ENCODE peak calls at places on chromosome X, in nine cellular contexts. B is NCI-H146; L is NCI-H510A treated with DMSO at 0.1 percent for 48 hours; T is CD4-positive, CD25-positive, alpha-beta regulatory T cell; V is hippocampal formation; F is DMS79 treated with DMSO at 0.1 percent for 48 hours; I is fibroblast of mammary gland; M is T-helper 2 cell; X is WTC11. O is an unnamed sample.

GRCh38 chrX:10360121-10360520 is 203.3 kb downstream of the CLCN4 start:
- DNase-seq in I (peak; percentile 6), F (no peak), L (no peak), B (no peak), M (no peak), X (no peak), T (no peak), V (no peak), O (peak; percentile 2)

GRCh38 chrX:9873952-9874351 is 87.7 kb downstream of the SHROOM2 start:
- DNase-seq in L (peak; percentile 10), X (peak; percentile 32), I (no peak), B (peak; percentile 13), F (peak; percentile 47), T (peak; percentile 57), M (peak; percentile 21), V (peak; percentile 10), O (peak; percentile 73)

GRCh38 chrX:68822641-68823410 is 6.0 kb upstream of the EFNB1 start:
- DNase-seq in I (peak; percentile 64), V (peak; percentile 26), F (peak; percentile 26), M (no peak), T (peak; percentile 27), X (no peak), L (peak; percentile 18), B (no peak), O (peak; percentile 78)

GRCh38 chrX:50456712-50457484 is 13.7 kb downstream of the DGKK start:
- DNase-seq in L (no peak), V (no peak), B (no peak), M (no peak), T (no peak), F (no peak), I (no peak), X (no peak), O (peak; percentile 49)

GRCh38 chrX:72306851-72307645 is 1.3 kb upstream of the CITED1 start:
- DNase-seq in B (peak; percentile 78), X (peak; percentile 51), F (peak; percentile 53), I (peak; percentile 62), M (no peak), L (peak; percentile 35), V (peak; percentile 29), T (peak; percentile 30), O (peak; percentile 88)

GRCh38 chrX:134670241-134670811 is 12.1 kb upstream of the PLAC1 start:
- DNase-seq in B (no peak), X (no peak), L (no peak), I (peak; percentile 64), T (no peak), V (no peak), F (peak; percentile 23), M (no peak), O (no peak)

GRCh38 chrX:28472926-28473325 is 114.3 kb upstream of the IL1RAPL1 start:
- DNase-seq in X (no peak), T (no peak), F (no peak), I (no peak), V (peak; percentile 17), B (no peak), L (no peak), M (no peak), O (no peak)

GRCh38 chrX:107449490-107450175 is at the start of gene FRMPD3:
- DNase-seq in B (peak; percentile 3), L (no peak), M (no peak), F (no peak), V (no peak), X (no peak), I (no peak), T (no peak), O (peak; percentile 7)

GRCh38 chrX:48938721-48939416 is 18.5 kb downstream of the OTUD5 start:
- DNase-seq in M (peak; percentile 64), L (no peak), X (no peak), V (no peak), F (no peak), I (no peak), B (no peak), T (peak; percentile 92), O (no peak)

GRCh38 chrX:6184900-6185515 is 43.7 kb downstream of the NLGN4X start:
- DNase-seq in M (no peak), V (no peak), T (no peak), X (no peak), F (no peak), B (no peak), L (no peak), I (peak; percentile 11), O (no peak)

O was measured in NCI-H82.